ENCODE peak calls at places on chromosomes 11 and 22, in four cellular contexts. One of them, this sample, is unnamed.

GRCh38 chr11:61332823-61333637 is at the start of the genes DDB1 and TKFC:
- DNase-seq in HepG2: peak; percentile 89
- DNase-seq in GM12878: peak; percentile 64
- DNase-seq in K562: peak; percentile 93
- DNase-seq in this sample: peak; percentile 99

GRCh38 chr11:75035911-75036536 is 47.3 kb downstream of the NEU3 start:
- DNase-seq in GM12878: no peak
- DNase-seq in HepG2: no peak
- DNase-seq in K562: no peak
- DNase-seq in this sample: no peak

GRCh38 chr11:109606256-109606655 is 184.3 kb downstream of the C11orf87 start:
- DNase-seq in HepG2: no peak
- DNase-seq in GM12878: no peak
- DNase-seq in K562: no peak
- DNase-seq in this sample: no peak

GRCh38 chr22:46354176-46354992 is 18.9 kb downstream of the TRMU start:
- DNase-seq in HepG2: no peak
- DNase-seq in K562: no peak
- DNase-seq in GM12878: no peak
- DNase-seq in this sample: no peak

GRCh38 chr22:38202437-38203089 is 769 bp downstream of the MAFF start:
- DNase-seq in K562: no peak
- DNase-seq in GM12878: no peak
- DNase-seq in HepG2: peak; percentile 50
- DNase-seq in this sample: peak; percentile 72

GRCh38 chr22:46063861-46064235 is 86.5 kb upstream of the PPARA start:
- DNase-seq in HepG2: no peak
- DNase-seq in K562: no peak
- DNase-seq in GM12878: no peak
- DNase-seq in this sample: no peak

GRCh38 chr11:63916837-63917684 is at the start of gene RCOR2:
- DNase-seq in HepG2: peak; percentile 70
- DNase-seq in K562: peak; percentile 92
- DNase-seq in GM12878: no peak
- DNase-seq in this sample: peak; percentile 91

GRCh38 chr11:133384731-133385130 is 147.6 kb downstream of the OPCML start:
- DNase-seq in GM12878: no peak
- DNase-seq in HepG2: no peak
- DNase-seq in K562: no peak
- DNase-seq in this sample: no peak

GRCh38 chr22:29799217-29799680 is 32.1 kb downstream of the UQCR10 start:
- DNase-seq in K562: peak; percentile 72
- DNase-seq in GM12878: no peak
- DNase-seq in HepG2: peak; percentile 90
- DNase-seq in this sample: no peak

GRCh38 chr11:71467164-71467563 is 14.2 kb downstream of the NADSYN1 start:
- DNase-seq in HepG2: no peak
- DNase-seq in GM12878: no peak
- DNase-seq in K562: no peak
- DNase-seq in this sample: no peak

GRCh38 chr11:12110714-12111481 is 508 bp downstream of the MICAL2 start:
- DNase-seq in K562: no peak
- DNase-seq in GM12878: no peak
- DNase-seq in HepG2: no peak
- DNase-seq in this sample: peak; percentile 62

GRCh38 chr11:71252434-71252781 is at the start of gene SHANK2:
- DNase-seq in HepG2: no peak
- DNase-seq in GM12878: no peak
- DNase-seq in K562: no peak
- DNase-seq in this sample: peak; percentile 82

GRCh38 chr11:75568616-75569219 is 6.7 kb downstream of the SERPINH1 start:
- DNase-seq in GM12878: no peak
- DNase-seq in K562: no peak
- DNase-seq in HepG2: no peak
- DNase-seq in this sample: no peak

GRCh38 chr11:120525285-120526085 is 13.9 kb downstream of the GRIK4 start:
- DNase-seq in HepG2: no peak
- DNase-seq in K562: no peak
- DNase-seq in GM12878: no peak
- DNase-seq in this sample: no peak

GRCh38 chr11:11856638-11857037 is 14.9 kb downstream of the USP47 start:
- DNase-seq in K562: no peak
- DNase-seq in GM12878: peak; percentile 52
- DNase-seq in HepG2: no peak
- DNase-seq in this sample: no peak

GRCh38 chr11:90874971-90875370 is 652.1 kb upstream of the CHORDC1 start:
- DNase-seq in K562: no peak
- DNase-seq in HepG2: no peak
- DNase-seq in GM12878: no peak
- DNase-seq in this sample: no peak

GRCh38 chr22:30325724-30326703 is 727 bp downstream of the TBC1D10A start:
- DNase-seq in HepG2: no peak
- DNase-seq in K562: peak; percentile 80
- DNase-seq in GM12878: no peak
- DNase-seq in this sample: peak; percentile 41

GRCh38 chr11:100978942-100979341 is 150.7 kb downstream of the PGR start:
- DNase-seq in K562: no peak
- DNase-seq in GM12878: no peak
- DNase-seq in HepG2: no peak
- DNase-seq in this sample: no peak

GRCh38 chr11:68843052-68843561 is 1.4 kb upstream of the CPT1A start:
- DNase-seq in K562: no peak
- DNase-seq in HepG2: no peak
- DNase-seq in GM12878: no peak
- DNase-seq in this sample: peak; percentile 72

GRCh38 chr11:111718436-111719325 is 47.5 kb downstream of the PPP2R1B start:
- DNase-seq in GM12878: no peak
- DNase-seq in HepG2: peak; percentile 30
- DNase-seq in K562: no peak
- DNase-seq in this sample: no peak

GRCh38 chr11:77115181-77115611 is 12.6 kb downstream of the OMP start:
- DNase-seq in GM12878: no peak
- DNase-seq in K562: peak; percentile 49
- DNase-seq in HepG2: no peak
- DNase-seq in this sample: peak; percentile 75

GRCh38 chr11:17476317-17477083 is at the start of gene ABCC8:
- DNase-seq in GM12878: no peak
- DNase-seq in HepG2: no peak
- DNase-seq in K562: peak; percentile 41
- DNase-seq in this sample: peak; percentile 71

GRCh38 chr11:41437006-41437405 is 22.4 kb downstream of the LRRC4C start:
- DNase-seq in K562: no peak
- DNase-seq in HepG2: no peak
- DNase-seq in GM12878: no peak
- DNase-seq in this sample: no peak

GRCh38 chr11:103631841-103632240 is 404.6 kb upstream of the DDI1 start:
- DNase-seq in HepG2: no peak
- DNase-seq in K562: no peak
- DNase-seq in GM12878: no peak
- DNase-seq in this sample: no peak

GRCh38 chr11:3929689-3930088 is 74.2 kb downstream of the STIM1 start:
- DNase-seq in HepG2: no peak
- DNase-seq in K562: no peak
- DNase-seq in GM12878: no peak
- DNase-seq in this sample: no peak

GRCh38 chr11:133903875-133904817 is 52.6 kb downstream of the IGSF9B start:
- DNase-seq in HepG2: no peak
- DNase-seq in GM12878: no peak
- DNase-seq in K562: no peak
- DNase-seq in this sample: no peak

DNA sequence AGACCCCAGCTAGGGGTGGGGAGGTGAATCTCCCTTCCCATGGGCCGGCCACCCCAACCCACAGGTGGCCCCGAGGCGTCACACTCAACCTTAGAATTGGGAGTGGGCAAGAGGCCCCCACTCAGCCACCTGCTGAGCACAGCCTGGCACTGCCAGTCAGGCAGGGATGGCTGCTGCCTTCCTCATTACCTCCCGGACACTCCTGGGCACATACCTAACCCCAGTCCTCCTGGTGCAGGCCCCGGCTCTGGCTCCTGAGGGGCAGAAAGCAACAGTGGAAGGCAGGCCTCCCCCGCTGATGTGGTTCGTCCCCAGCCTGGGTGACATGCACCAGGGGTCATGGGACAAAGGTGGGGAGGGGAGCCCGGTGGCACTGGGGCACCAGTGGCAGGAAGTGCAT is 103.6 kb downstream of the MPPED1 start:
- DNase-seq in GM12878: no peak
- DNase-seq in HepG2: no peak
- DNase-seq in K562: no peak
- DNase-seq in this sample: no peak
- TF ChIP-seq CREB1 in GM12878: no peak
- TF ChIP-seq CREB1 in HepG2: no peak
- TF ChIP-seq CREB1 in K562: no peak
- TF ChIP-seq CREB1 in this sample: no peak

DNA sequence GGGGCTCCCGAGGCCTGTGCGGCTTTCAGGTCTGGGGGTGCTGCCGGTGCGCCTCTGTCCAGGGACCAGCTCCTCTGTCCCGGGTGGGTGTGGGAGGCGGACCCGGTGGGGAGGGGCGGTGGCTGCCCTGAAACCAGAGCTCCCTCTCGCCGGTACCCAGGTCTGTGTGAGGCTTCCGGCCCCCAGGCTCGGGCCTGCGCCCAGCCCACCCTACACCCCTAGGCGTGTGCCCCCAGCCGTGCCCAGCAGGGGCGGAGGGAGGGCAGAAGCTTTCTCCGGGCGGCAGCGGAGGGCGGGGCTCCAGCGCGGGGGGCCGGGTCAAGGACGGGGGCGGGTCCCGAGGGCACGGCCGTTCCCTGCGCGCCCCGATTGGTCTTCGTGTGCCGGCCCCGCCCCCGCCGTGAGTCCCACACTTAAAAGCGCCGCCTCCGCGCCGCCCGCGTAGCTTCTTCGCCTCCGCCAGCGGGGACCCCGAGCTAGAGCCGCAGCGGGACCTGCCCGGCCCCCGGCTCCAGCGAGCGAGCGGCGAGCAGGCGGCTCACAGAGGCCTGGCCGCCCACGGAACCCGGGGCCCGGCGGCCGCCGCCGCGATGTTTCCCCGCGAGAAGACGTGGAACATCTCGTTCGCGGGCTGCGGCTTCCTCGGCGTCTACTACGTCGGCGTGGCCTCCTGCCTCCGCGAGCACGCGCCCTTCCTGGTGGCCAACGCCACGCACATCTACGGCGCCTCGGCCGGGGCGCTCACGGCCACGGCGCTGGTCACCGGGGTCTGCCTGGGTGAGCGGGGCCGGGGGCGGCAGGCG is 616 bp downstream of the PNPLA2 start:
- DNase-seq in HepG2: peak; percentile 77
- DNase-seq in GM12878: no peak
- DNase-seq in K562: peak; percentile 85
- DNase-seq in this sample: peak; percentile 97
- TF ChIP-seq CTCF in HepG2: no peak
- TF ChIP-seq CTCF in GM12878: no peak
- TF ChIP-seq CTCF in K562: no peak
- TF ChIP-seq CTCF in this sample: no peak

GRCh38 chr22:39208013-39208680 is 36.6 kb downstream of the PDGFB start:
- DNase-seq in GM12878: no peak
- DNase-seq in HepG2: no peak
- DNase-seq in K562: no peak
- DNase-seq in this sample: no peak

GRCh38 chr22:39209756-39210155 is 35.0 kb downstream of the PDGFB start:
- DNase-seq in K562: no peak
- DNase-seq in HepG2: no peak
- DNase-seq in GM12878: no peak
- DNase-seq in this sample: no peak

GRCh38 chr22:39205344-39206021 is 39.3 kb downstream of the PDGFB start:
- DNase-seq in HepG2: peak; percentile 28
- DNase-seq in K562: peak; percentile 52
- DNase-seq in GM12878: no peak
- DNase-seq in this sample: no peak

GRCh38 chr22:39206491-39206890 is 38.3 kb downstream of the PDGFB start:
- DNase-seq in GM12878: no peak
- DNase-seq in HepG2: no peak
- DNase-seq in K562: no peak
- DNase-seq in this sample: no peak

DNA sequence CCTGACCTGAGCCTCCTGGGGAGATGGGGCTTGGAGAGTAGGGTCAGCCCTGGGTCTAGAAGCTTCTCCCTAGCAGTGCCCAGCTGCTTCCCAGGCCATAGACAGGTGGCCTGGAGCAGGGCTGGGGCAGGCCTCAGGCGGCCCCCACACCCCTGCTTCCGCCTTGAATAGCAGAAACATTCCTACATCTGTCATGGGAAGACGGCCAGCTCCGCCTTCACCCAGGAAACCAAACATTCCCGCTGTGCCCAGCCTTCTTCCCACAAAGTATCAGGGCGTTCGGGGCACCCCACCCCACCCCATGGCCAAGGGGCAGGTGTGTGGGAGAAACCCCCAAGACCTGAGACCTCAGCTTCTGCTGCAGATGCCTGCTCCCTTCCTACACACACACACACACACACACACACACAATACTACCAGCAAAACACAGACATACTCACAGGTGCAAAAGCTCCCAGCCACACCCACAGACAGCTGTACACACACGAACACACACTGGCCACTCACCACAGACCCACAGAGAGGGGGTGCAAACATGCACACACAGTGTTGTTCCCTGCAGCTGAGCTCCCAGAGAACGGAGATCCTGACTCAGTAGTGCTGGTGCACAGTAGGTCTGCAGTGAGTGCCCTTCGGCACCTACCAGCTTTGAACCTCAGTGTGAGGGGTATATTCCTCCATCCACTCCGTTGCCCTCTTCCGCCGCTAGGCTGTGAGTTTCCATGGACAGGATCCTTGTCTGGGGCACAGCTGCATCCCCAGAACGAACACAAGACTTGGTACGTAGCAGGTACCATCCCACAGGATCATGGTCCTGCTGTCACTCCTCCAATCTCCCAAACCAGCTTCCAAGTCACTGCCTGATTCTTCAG is 37.4 kb downstream of the PDGFB start:
- DNase-seq in GM12878: no peak
- DNase-seq in HepG2: no peak
- DNase-seq in K562: no peak
- DNase-seq in this sample: no peak
- TF ChIP-seq JUNB in GM12878: no peak
- TF ChIP-seq JUNB in HepG2: no peak
- TF ChIP-seq JUNB in K562: no peak
- TF ChIP-seq JUNB in this sample: no peak

GRCh38 chr11:118473537-118473936 is 37.2 kb downstream of the KMT2A start:
- DNase-seq in HepG2: no peak
- DNase-seq in GM12878: no peak
- DNase-seq in K562: no peak
- DNase-seq in this sample: no peak

GRCh38 chr11:118476676-118477075 is 40.4 kb downstream of the KMT2A start:
- DNase-seq in GM12878: no peak
- DNase-seq in HepG2: no peak
- DNase-seq in K562: no peak
- DNase-seq in this sample: no peak
- TF ChIP-seq CREB1 in GM12878: no peak
- TF ChIP-seq CREB1 in HepG2: no peak
- TF ChIP-seq CREB1 in K562: no peak
- TF ChIP-seq CREB1 in this sample: no peak

DNA sequence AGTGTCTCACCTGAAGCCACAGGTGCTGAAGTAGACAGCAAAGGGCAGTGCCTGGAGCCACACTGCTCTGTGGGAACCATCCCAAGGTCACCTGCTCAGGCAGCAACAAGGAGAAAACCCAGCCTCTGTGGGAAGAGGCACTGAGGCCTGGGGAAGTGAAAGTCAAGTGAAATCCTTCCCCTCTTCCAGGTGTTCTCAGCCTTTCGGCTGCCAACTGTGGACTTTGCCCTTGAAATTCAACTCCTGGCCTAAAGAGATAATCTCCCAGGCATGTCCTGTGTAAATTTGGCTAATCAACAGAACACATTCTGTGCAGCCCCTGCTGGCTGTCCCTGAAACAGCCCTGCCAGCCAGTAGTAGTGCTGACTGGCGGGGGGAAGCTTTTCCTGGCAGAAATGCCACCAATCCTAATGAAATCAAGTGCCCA is 112.1 kb downstream of the RPL27A start:
- DNase-seq in GM12878: no peak
- DNase-seq in K562: no peak
- DNase-seq in HepG2: peak; percentile 93
- DNase-seq in this sample: peak; percentile 69
- TF ChIP-seq CTCF in GM12878: peak; percentile 40
- TF ChIP-seq CTCF in K562: peak; percentile 48
- TF ChIP-seq CTCF in HepG2: peak; percentile 85
- TF ChIP-seq CTCF in this sample: peak; percentile 66

This sample was measured in GM23338.